ENCODE peak calls at places on chromosomes 11 and 22, in four cellular contexts. One of them, this sample, is unnamed.

GRCh38 chr11:17898782-17899181 is 114.1 kb downstream of the SERGEF start:
- DNase-seq in NCI-H1436: no peak
- DNase-seq in COR-L47: no peak
- DNase-seq in ACHN: no peak
- DNase-seq in this sample: no peak

GRCh38 chr22:27796829-27797792 is 4.4 kb downstream of the MN1 start:
- DNase-seq in ACHN: no peak
- DNase-seq in NCI-H1436: no peak
- DNase-seq in COR-L47: no peak
- DNase-seq in this sample: no peak

GRCh38 chr22:48256776-48257689 is 1494.6 kb downstream of the TBC1D22A start:
- DNase-seq in ACHN: no peak
- DNase-seq in COR-L47: no peak
- DNase-seq in NCI-H1436: no peak
- DNase-seq in this sample: no peak

GRCh38 chr11:78731008-78731407 is 156.3 kb upstream of the NARS2 start:
- DNase-seq in ACHN: no peak
- DNase-seq in COR-L47: peak; percentile 31
- DNase-seq in NCI-H1436: no peak
- DNase-seq in this sample: no peak

GRCh38 chr11:111476961-111477360 is 35.2 kb downstream of the BTG4 start:
- DNase-seq in COR-L47: no peak
- DNase-seq in NCI-H1436: no peak
- DNase-seq in ACHN: no peak
- DNase-seq in this sample: no peak

GRCh38 chr11:128964463-128964930 is 21.8 kb upstream of the TP53AIP1 start:
- DNase-seq in COR-L47: no peak
- DNase-seq in NCI-H1436: no peak
- DNase-seq in ACHN: no peak
- DNase-seq in this sample: no peak

GRCh38 chr11:134669796-134670195 is 257.8 kb upstream of the B3GAT1 start:
- DNase-seq in ACHN: no peak
- DNase-seq in NCI-H1436: no peak
- DNase-seq in COR-L47: no peak
- DNase-seq in this sample: no peak

GRCh38 chr11:116312560-116313340 is 460.0 kb downstream of the BUD13 start:
- DNase-seq in ACHN: peak; percentile 19
- DNase-seq in COR-L47: peak; percentile 91
- DNase-seq in NCI-H1436: peak; percentile 48
- DNase-seq in this sample: no peak

GRCh38 chr22:41501209-41501608 is 32.3 kb downstream of the ACO2 start:
- DNase-seq in NCI-H1436: no peak
- DNase-seq in COR-L47: no peak
- DNase-seq in ACHN: peak; percentile 32
- DNase-seq in this sample: peak; percentile 36

GRCh38 chr11:66112041-66112491 is 42.0 kb downstream of the PACS1 start:
- DNase-seq in ACHN: no peak
- DNase-seq in NCI-H1436: no peak
- DNase-seq in COR-L47: no peak
- DNase-seq in this sample: no peak

GRCh38 chr22:50546326-50547230 is 879 bp downstream of the KLHDC7B start:
- DNase-seq in ACHN: no peak
- DNase-seq in COR-L47: no peak
- DNase-seq in NCI-H1436: no peak
- DNase-seq in this sample: no peak

GRCh38 chr22:39171623-39172264 is 19.3 kb upstream of the CBX7 start:
- DNase-seq in ACHN: no peak
- DNase-seq in COR-L47: no peak
- DNase-seq in NCI-H1436: no peak
- DNase-seq in this sample: no peak

GRCh38 chr11:1770528-1770927 is 6.8 kb upstream of the CTSD start:
- DNase-seq in NCI-H1436: no peak
- DNase-seq in COR-L47: no peak
- DNase-seq in ACHN: no peak
- DNase-seq in this sample: no peak

GRCh38 chr22:37045958-37046357 is 5.6 kb upstream of the KCTD17 start:
- DNase-seq in NCI-H1436: no peak
- DNase-seq in COR-L47: no peak
- DNase-seq in ACHN: peak; percentile 64
- DNase-seq in this sample: peak; percentile 64

GRCh38 chr11:120236169-120237107 is 3.5 kb upstream of the POU2F3 start:
- DNase-seq in COR-L47: no peak
- DNase-seq in ACHN: no peak
- DNase-seq in NCI-H1436: no peak
- DNase-seq in this sample: no peak

GRCh38 chr11:46367244-46367915 is 14.1 kb upstream of the MDK start:
- DNase-seq in ACHN: peak; percentile 37
- DNase-seq in COR-L47: peak; percentile 20
- DNase-seq in NCI-H1436: peak; percentile 28
- DNase-seq in this sample: peak; percentile 69

GRCh38 chr11:113736323-113736722 is 30.2 kb upstream of the TMPRSS5 start:
- DNase-seq in NCI-H1436: no peak
- DNase-seq in ACHN: no peak
- DNase-seq in COR-L47: no peak
- DNase-seq in this sample: no peak

GRCh38 chr11:69178819-69179482 is 23.2 kb downstream of the SMIM38 start:
- DNase-seq in ACHN: no peak
- DNase-seq in NCI-H1436: no peak
- DNase-seq in COR-L47: no peak
- DNase-seq in this sample: no peak

GRCh38 chr11:121366970-121367369 is 74.4 kb downstream of the SC5D start:
- DNase-seq in COR-L47: no peak
- DNase-seq in NCI-H1436: no peak
- DNase-seq in ACHN: no peak
- DNase-seq in this sample: no peak

GRCh38 chr11:134633276-134633675 is 221.2 kb upstream of the B3GAT1 start:
- DNase-seq in NCI-H1436: no peak
- DNase-seq in COR-L47: no peak
- DNase-seq in ACHN: no peak
- DNase-seq in this sample: no peak

GRCh38 chr22:35987487-35987886 is 41.1 kb downstream of the RBFOX2 start:
- DNase-seq in COR-L47: no peak
- DNase-seq in NCI-H1436: peak; percentile 8
- DNase-seq in ACHN: no peak
- DNase-seq in this sample: no peak

GRCh38 chr11:9922806-9923205 is 258.9 kb downstream of the SWAP70 start:
- DNase-seq in ACHN: no peak
- DNase-seq in COR-L47: no peak
- DNase-seq in NCI-H1436: no peak
- DNase-seq in this sample: peak; percentile 31

GRCh38 chr11:36449566-36450390 is 60.3 kb downstream of the TRAF6 start:
- DNase-seq in NCI-H1436: no peak
- DNase-seq in ACHN: no peak
- DNase-seq in COR-L47: no peak
- DNase-seq in this sample: peak; percentile 21

GRCh38 chr11:2129699-2130366 is 9.4 kb downstream of the IGF2 start:
- DNase-seq in COR-L47: no peak
- DNase-seq in NCI-H1436: no peak
- DNase-seq in ACHN: no peak
- DNase-seq in this sample: no peak

GRCh38 chr22:22721681-22722309 is 77.4 kb downstream of the GGTLC2 start:
- DNase-seq in COR-L47: no peak
- DNase-seq in ACHN: peak; percentile 18
- DNase-seq in NCI-H1436: no peak
- DNase-seq in this sample: no peak

GRCh38 chr22:31451709-31452571 is 37.7 kb downstream of the EIF4ENIF1 start:
- DNase-seq in ACHN: peak; percentile 64
- DNase-seq in COR-L47: peak; percentile 2
- DNase-seq in NCI-H1436: no peak
- DNase-seq in this sample: peak; percentile 55

GRCh38 chr11:64285885-64286800 is 495 bp downstream of the GPR137 start:
- DNase-seq in ACHN: peak; percentile 28
- DNase-seq in COR-L47: peak; percentile 70
- DNase-seq in NCI-H1436: no peak
- DNase-seq in this sample: no peak

GRCh38 chr22:26501996-26502395 is 10.3 kb downstream of the TFIP11 start:
- DNase-seq in COR-L47: no peak
- DNase-seq in ACHN: no peak
- DNase-seq in NCI-H1436: no peak
- DNase-seq in this sample: no peak

GRCh38 chr11:20031155-20032001 is 128.9 kb downstream of the DBX1 start:
- DNase-seq in COR-L47: no peak
- DNase-seq in ACHN: peak; percentile 91
- DNase-seq in NCI-H1436: no peak
- DNase-seq in this sample: no peak

GRCh38 chr11:575996-576756 is at the start of gene PHRF1:
- DNase-seq in NCI-H1436: peak; percentile 93
- DNase-seq in ACHN: peak; percentile 87
- DNase-seq in COR-L47: peak; percentile 93
- DNase-seq in this sample: peak; percentile 91

GRCh38 chr11:128963744-128964340 is 21.2 kb upstream of the TP53AIP1 start:
- DNase-seq in COR-L47: no peak
- DNase-seq in NCI-H1436: no peak
- DNase-seq in ACHN: no peak
- DNase-seq in this sample: no peak

GRCh38 chr22:22375586-22376351 is 131.2 kb downstream of the VPREB1 start:
- DNase-seq in COR-L47: no peak
- DNase-seq in ACHN: no peak
- DNase-seq in NCI-H1436: no peak
- DNase-seq in this sample: no peak

GRCh38 chr22:22213231-22213630 is 31.4 kb upstream of the VPREB1 start:
- DNase-seq in COR-L47: no peak
- DNase-seq in NCI-H1436: no peak
- DNase-seq in ACHN: no peak
- DNase-seq in this sample: no peak

GRCh38 chr11:117045196-117045595 is 53.0 kb downstream of the SIK3 start:
- DNase-seq in NCI-H1436: no peak
- DNase-seq in ACHN: peak; percentile 89
- DNase-seq in COR-L47: no peak
- DNase-seq in this sample: no peak